ENCODE peak calls at places on chromosomes 16 and 17, in ten cellular contexts. One of them, this sample, is unnamed.

GRCh38 chr17:17757391-17757791 is 76.1 kb downstream of the RAI1 start:
- DNase-seq in GM23248: no peak
- DNase-seq in HCT116: no peak
- DNase-seq in heart right ventricle: no peak
- DNase-seq in fibroblast of pulmonary artery: no peak
- DNase-seq in tibial artery: no peak
- DNase-seq in IMR-90: no peak
- DNase-seq in H1: no peak
- DNase-seq in brain microvascular endothelial cell: no peak
- DNase-seq in BJ: no peak
- DNase-seq in this sample: no peak

GRCh38 chr17:75315541-75316243 is 26.5 kb upstream of the SLC25A19 start:
- DNase-seq in GM23248: peak
- DNase-seq in HCT116: no peak
- DNase-seq in heart right ventricle: no peak
- DNase-seq in fibroblast of pulmonary artery: no peak
- DNase-seq in tibial artery: no peak
- DNase-seq in IMR-90: peak
- DNase-seq in H1: no peak
- DNase-seq in brain microvascular endothelial cell: no peak
- DNase-seq in BJ: no peak
- DNase-seq in this sample: no peak

GRCh38 chr16:66484453-66485213 is 57.5 kb downstream of the BEAN1 start:
- DNase-seq in GM23248: no peak
- DNase-seq in HCT116: no peak
- DNase-seq in heart right ventricle: no peak
- DNase-seq in fibroblast of pulmonary artery: no peak
- DNase-seq in tibial artery: no peak
- DNase-seq in IMR-90: no peak
- DNase-seq in H1: no peak
- DNase-seq in brain microvascular endothelial cell: no peak
- DNase-seq in BJ: no peak
- DNase-seq in this sample: no peak

GRCh38 chr16:49969356-49970030 is 55.5 kb upstream of the CNEP1R1 start:
- DNase-seq in GM23248: no peak
- DNase-seq in HCT116: no peak
- DNase-seq in heart right ventricle: peak
- DNase-seq in fibroblast of pulmonary artery: peak
- DNase-seq in tibial artery: no peak
- DNase-seq in IMR-90: no peak
- DNase-seq in H1: no peak
- DNase-seq in brain microvascular endothelial cell: peak
- DNase-seq in BJ: no peak
- DNase-seq in this sample: no peak

GRCh38 chr17:50562266-50563094 is 2.0 kb downstream of the CACNA1G start:
- DNase-seq in GM23248: peak
- DNase-seq in HCT116: no peak
- DNase-seq in heart right ventricle: no peak
- DNase-seq in fibroblast of pulmonary artery: no peak
- DNase-seq in tibial artery: no peak
- DNase-seq in IMR-90: no peak
- DNase-seq in H1: peak
- DNase-seq in brain microvascular endothelial cell: no peak
- DNase-seq in BJ: no peak
- DNase-seq in this sample: no peak

GRCh38 chr16:68365167-68365817 is 54.5 kb downstream of the PRMT7 start:
- DNase-seq in GM23248: no peak
- DNase-seq in HCT116: no peak
- DNase-seq in heart right ventricle: no peak
- DNase-seq in fibroblast of pulmonary artery: no peak
- DNase-seq in tibial artery: peak
- DNase-seq in IMR-90: no peak
- DNase-seq in H1: no peak
- DNase-seq in brain microvascular endothelial cell: no peak
- DNase-seq in BJ: no peak
- DNase-seq in this sample: no peak

GRCh38 chr17:81331527-81332043 is 36.5 kb upstream of the SLC38A10 start:
- DNase-seq in GM23248: no peak
- DNase-seq in HCT116: no peak
- DNase-seq in heart right ventricle: no peak
- DNase-seq in fibroblast of pulmonary artery: no peak
- DNase-seq in tibial artery: no peak
- DNase-seq in IMR-90: no peak
- DNase-seq in H1: no peak
- DNase-seq in brain microvascular endothelial cell: no peak
- DNase-seq in BJ: no peak
- DNase-seq in this sample: no peak

GRCh38 chr17:64635647-64636305 is 26.3 kb downstream of the SMURF2 start:
- DNase-seq in GM23248: peak
- DNase-seq in HCT116: no peak
- DNase-seq in heart right ventricle: no peak
- DNase-seq in fibroblast of pulmonary artery: peak
- DNase-seq in tibial artery: no peak
- DNase-seq in IMR-90: peak
- DNase-seq in H1: no peak
- DNase-seq in brain microvascular endothelial cell: no peak
- DNase-seq in BJ: peak
- DNase-seq in this sample: peak

GRCh38 chr16:1613240-1613639 is 1.1 kb downstream of the CRAMP1 start:
- DNase-seq in GM23248: peak
- DNase-seq in HCT116: no peak
- DNase-seq in heart right ventricle: no peak
- DNase-seq in fibroblast of pulmonary artery: no peak
- DNase-seq in tibial artery: no peak
- DNase-seq in IMR-90: no peak
- DNase-seq in H1: no peak
- DNase-seq in brain microvascular endothelial cell: no peak
- DNase-seq in BJ: no peak
- DNase-seq in this sample: no peak

GRCh38 chr16:9225527-9226316 is 134.3 kb downstream of the HAPSTR1 start:
- DNase-seq in GM23248: peak
- DNase-seq in HCT116: peak
- DNase-seq in heart right ventricle: no peak
- DNase-seq in fibroblast of pulmonary artery: peak
- DNase-seq in tibial artery: no peak
- DNase-seq in IMR-90: no peak
- DNase-seq in H1: no peak
- DNase-seq in brain microvascular endothelial cell: no peak
- DNase-seq in BJ: no peak
- DNase-seq in this sample: no peak

GRCh38 chr16:57473906-57474305 is 11.4 kb downstream of the POLR2C start:
- DNase-seq in GM23248: no peak
- DNase-seq in HCT116: no peak
- DNase-seq in heart right ventricle: no peak
- DNase-seq in fibroblast of pulmonary artery: no peak
- DNase-seq in tibial artery: no peak
- DNase-seq in IMR-90: no peak
- DNase-seq in H1: no peak
- DNase-seq in brain microvascular endothelial cell: no peak
- DNase-seq in BJ: no peak
- DNase-seq in this sample: no peak

GRCh38 chr17:16491703-16492612 is at the start of gene LRRC75A:
- DNase-seq in GM23248: peak
- DNase-seq in HCT116: no peak
- DNase-seq in heart right ventricle: peak
- DNase-seq in fibroblast of pulmonary artery: no peak
- DNase-seq in tibial artery: no peak
- DNase-seq in IMR-90: peak
- DNase-seq in H1: peak
- DNase-seq in brain microvascular endothelial cell: no peak
- DNase-seq in BJ: no peak
- DNase-seq in this sample: no peak

GRCh38 chr17:16493470-16494048 is 1.6 kb upstream of the LRRC75A start:
- DNase-seq in GM23248: no peak
- DNase-seq in HCT116: no peak
- DNase-seq in heart right ventricle: no peak
- DNase-seq in fibroblast of pulmonary artery: no peak
- DNase-seq in tibial artery: no peak
- DNase-seq in IMR-90: no peak
- DNase-seq in H1: no peak
- DNase-seq in brain microvascular endothelial cell: no peak
- DNase-seq in BJ: no peak
- DNase-seq in this sample: no peak

GRCh38 chr17:16495561-16495960 is 3.6 kb upstream of the LRRC75A start:
- DNase-seq in GM23248: no peak
- DNase-seq in HCT116: no peak
- DNase-seq in heart right ventricle: no peak
- DNase-seq in fibroblast of pulmonary artery: no peak
- DNase-seq in tibial artery: no peak
- DNase-seq in IMR-90: no peak
- DNase-seq in H1: no peak
- DNase-seq in brain microvascular endothelial cell: no peak
- DNase-seq in BJ: no peak
- DNase-seq in this sample: no peak

GRCh38 chr17:16491131-16491702 is 776 bp downstream of the LRRC75A start:
- DNase-seq in GM23248: no peak
- DNase-seq in HCT116: no peak
- DNase-seq in heart right ventricle: no peak
- DNase-seq in fibroblast of pulmonary artery: no peak
- DNase-seq in tibial artery: no peak
- DNase-seq in IMR-90: no peak
- DNase-seq in H1: peak
- DNase-seq in brain microvascular endothelial cell: no peak
- DNase-seq in BJ: no peak
- DNase-seq in this sample: no peak

DNA sequence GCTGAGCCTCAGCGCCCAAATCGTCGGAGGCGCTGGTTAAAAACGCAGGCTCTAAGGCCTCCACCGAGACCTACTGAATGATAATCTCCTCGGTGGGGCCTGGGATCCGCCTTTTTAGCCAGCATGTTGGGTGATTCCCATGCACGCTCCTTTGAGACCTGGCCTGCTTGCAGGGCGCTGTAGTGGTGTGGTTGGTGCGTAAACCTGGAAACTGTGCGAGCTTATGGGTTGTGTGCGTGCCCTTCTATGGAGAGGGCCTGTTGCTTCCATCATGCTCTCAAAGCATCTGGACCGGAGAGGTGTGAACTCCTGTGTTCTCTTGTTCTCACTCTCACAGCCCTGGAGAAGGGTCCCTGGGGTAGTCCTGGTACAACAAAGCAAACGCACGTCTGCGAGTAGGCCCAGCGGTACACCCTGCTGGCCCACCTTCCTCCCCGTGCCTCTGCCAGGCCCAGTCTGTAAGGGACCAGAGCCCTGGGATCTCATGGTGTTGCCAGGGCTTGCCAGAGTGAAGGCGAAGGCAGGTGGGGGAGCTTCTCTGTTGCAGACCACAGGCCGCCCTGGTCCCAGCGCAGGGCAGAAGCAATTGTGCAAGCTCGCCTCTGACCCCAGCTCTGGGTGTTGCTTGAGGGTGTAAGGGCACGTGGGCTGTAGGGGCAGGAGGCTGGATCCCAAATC is 759 bp upstream of the LRRC75A start:
- DNase-seq in GM23248: no peak
- DNase-seq in HCT116: no peak
- DNase-seq in heart right ventricle: no peak
- DNase-seq in fibroblast of pulmonary artery: no peak
- DNase-seq in tibial artery: no peak
- DNase-seq in IMR-90: no peak
- DNase-seq in H1: no peak
- DNase-seq in brain microvascular endothelial cell: no peak
- DNase-seq in BJ: no peak
- DNase-seq in this sample: no peak
- H3K4me3 ChIP-seq in GM23248: peak
- H3K4me3 ChIP-seq in HCT116: peak
- H3K4me3 ChIP-seq in heart right ventricle: peak
- H3K4me3 ChIP-seq in fibroblast of pulmonary artery: peak
- H3K4me3 ChIP-seq in tibial artery: peak
- H3K4me3 ChIP-seq in IMR-90: peak
- H3K4me3 ChIP-seq in H1: peak
- H3K4me3 ChIP-seq in brain microvascular endothelial cell: peak
- H3K4me3 ChIP-seq in BJ: peak
- H3K4me3 ChIP-seq in this sample: peak

GRCh38 chr17:59001158-59001814 is 105.4 kb downstream of the TRIM37 start:
- DNase-seq in GM23248: peak
- DNase-seq in HCT116: no peak
- DNase-seq in heart right ventricle: no peak
- DNase-seq in fibroblast of pulmonary artery: peak
- DNase-seq in tibial artery: peak
- DNase-seq in IMR-90: peak
- DNase-seq in H1: no peak
- DNase-seq in brain microvascular endothelial cell: peak
- DNase-seq in BJ: peak
- DNase-seq in this sample: no peak
- H3K4me3 ChIP-seq in GM23248: no peak
- H3K4me3 ChIP-seq in HCT116: no peak
- H3K4me3 ChIP-seq in heart right ventricle: no peak
- H3K4me3 ChIP-seq in fibroblast of pulmonary artery: peak
- H3K4me3 ChIP-seq in tibial artery: peak
- H3K4me3 ChIP-seq in IMR-90: peak
- H3K4me3 ChIP-seq in H1: no peak
- H3K4me3 ChIP-seq in brain microvascular endothelial cell: peak
- H3K4me3 ChIP-seq in BJ: no peak
- H3K4me3 ChIP-seq in this sample: no peak

GRCh38 chr16:12289175-12290063 is 312.9 kb downstream of the SNX29 start:
- DNase-seq in GM23248: no peak
- DNase-seq in HCT116: no peak
- DNase-seq in heart right ventricle: no peak
- DNase-seq in fibroblast of pulmonary artery: no peak
- DNase-seq in tibial artery: no peak
- DNase-seq in IMR-90: no peak
- DNase-seq in H1: no peak
- DNase-seq in brain microvascular endothelial cell: no peak
- DNase-seq in BJ: no peak
- DNase-seq in this sample: no peak
- H3K4me3 ChIP-seq in GM23248: no peak
- H3K4me3 ChIP-seq in HCT116: no peak
- H3K4me3 ChIP-seq in heart right ventricle: no peak
- H3K4me3 ChIP-seq in fibroblast of pulmonary artery: no peak
- H3K4me3 ChIP-seq in tibial artery: no peak
- H3K4me3 ChIP-seq in IMR-90: no peak
- H3K4me3 ChIP-seq in H1: no peak
- H3K4me3 ChIP-seq in brain microvascular endothelial cell: no peak
- H3K4me3 ChIP-seq in BJ: no peak
- H3K4me3 ChIP-seq in this sample: no peak

DNA sequence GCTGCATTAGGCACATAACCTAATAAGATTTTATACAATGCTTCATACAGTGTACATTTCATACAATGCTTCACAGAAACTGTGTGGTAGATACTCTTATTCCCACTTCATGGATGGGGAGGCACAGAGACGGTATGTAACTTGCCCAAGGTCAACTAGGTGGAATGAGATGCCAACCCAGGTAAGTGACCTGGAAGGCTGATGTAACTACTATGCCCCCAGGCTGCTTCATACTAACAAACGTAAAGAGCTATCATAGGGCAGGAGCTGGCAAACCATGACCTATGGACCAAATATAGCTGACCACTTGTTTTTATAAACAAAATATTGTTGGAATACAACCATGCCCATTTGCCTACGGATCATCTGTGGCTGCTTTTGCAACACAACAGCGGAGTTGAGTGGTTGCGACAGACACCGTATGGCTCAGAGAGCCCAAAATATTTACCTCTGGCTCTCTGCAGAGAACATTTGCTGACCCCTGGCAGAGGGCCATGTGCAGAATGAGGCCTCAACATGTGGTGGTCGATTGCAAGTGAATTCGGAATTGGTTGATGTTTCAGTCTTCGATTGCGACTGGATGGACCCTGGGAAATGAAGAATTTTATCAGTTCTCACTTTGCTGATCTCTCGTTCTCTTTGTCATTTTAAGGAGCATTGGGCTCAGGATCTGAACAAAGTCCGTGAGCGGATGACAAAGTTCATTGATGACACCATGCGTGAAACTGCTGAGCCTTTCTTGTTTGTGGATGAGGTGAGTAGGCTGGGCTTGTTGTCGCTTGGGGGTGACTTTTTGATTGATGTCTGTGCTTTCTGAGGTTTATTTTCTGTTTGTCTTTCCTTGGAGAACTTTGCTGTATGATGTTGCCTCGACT is 109.7 kb downstream of the PLCG2 start:
- DNase-seq in GM23248: no peak
- DNase-seq in HCT116: no peak
- DNase-seq in heart right ventricle: no peak
- DNase-seq in fibroblast of pulmonary artery: no peak
- DNase-seq in tibial artery: no peak
- DNase-seq in IMR-90: no peak
- DNase-seq in H1: no peak
- DNase-seq in brain microvascular endothelial cell: no peak
- DNase-seq in BJ: no peak
- DNase-seq in this sample: no peak
- H3K4me3 ChIP-seq in GM23248: no peak
- H3K4me3 ChIP-seq in HCT116: no peak
- H3K4me3 ChIP-seq in heart right ventricle: no peak
- H3K4me3 ChIP-seq in fibroblast of pulmonary artery: no peak
- H3K4me3 ChIP-seq in tibial artery: no peak
- H3K4me3 ChIP-seq in IMR-90: no peak
- H3K4me3 ChIP-seq in H1: no peak
- H3K4me3 ChIP-seq in brain microvascular endothelial cell: no peak
- H3K4me3 ChIP-seq in BJ: no peak
- H3K4me3 ChIP-seq in this sample: no peak

This sample was measured in skeletal muscle cell.